ENCODE peak calls at places on chromosomes 4 and X, in six cellular contexts. E, B, H, L, C and V are unnamed samples.

GRCh38 chr4:76898385-76898692 is 395 bp upstream of the SOWAHB start:
- DNase-seq in E (no peak), B (no peak), H (no peak), L (no peak), C (no peak), V (no peak)

GRCh38 chrX:29687687-29688086 is 527.7 kb upstream of the MAGEB2 start:
- DNase-seq in E (no peak), B (no peak), H (no peak), L (no peak), C (peak; percentile 21), V (no peak)

GRCh38 chrX:48911407-48912182 is at the start of gene SLC35A2:
- DNase-seq in E (peak; percentile 52), B (peak; percentile 62), H (peak; percentile 80), L (peak; percentile 92), C (peak; percentile 71), V (peak; percentile 9)

GRCh38 chr4:55543858-55544257 is 2.9 kb downstream of the CLOCK start:
- DNase-seq in E (no peak), B (no peak), H (no peak), L (no peak), C (peak; percentile 38), V (no peak)

GRCh38 chr4:48116582-48116981 is 17.5 kb downstream of the TXK start:
- DNase-seq in E (no peak), B (no peak), H (no peak), L (no peak), C (no peak), V (no peak)

GRCh38 chr4:124754671-124755070 is 42.1 kb upstream of the ANKRD50 start:
- DNase-seq in E (no peak), B (no peak), H (no peak), L (no peak), C (peak; percentile 31), V (no peak)

GRCh38 chr4:119207051-119207450 is 5.5 kb upstream of the USP53 start:
- DNase-seq in E (no peak), B (no peak), H (no peak), L (no peak), C (peak; percentile 64), V (no peak)

GRCh38 chr4:107666134-107666533 is 53.9 kb downstream of the PAPSS1 start:
- DNase-seq in E (no peak), B (no peak), H (no peak), L (no peak), C (peak; percentile 14), V (no peak)

GRCh38 chr4:153232768-153233167 is 28.5 kb downstream of the TRIM2 start:
- DNase-seq in E (no peak), B (peak; percentile 30), H (no peak), L (no peak), C (no peak), V (peak; percentile 17)

GRCh38 chr4:78347527-78347926 is 204.0 kb upstream of the ANXA3 start:
- DNase-seq in E (no peak), B (no peak), H (no peak), L (no peak), C (no peak), V (no peak)

GRCh38 chr4:178356725-178357124 is 914.5 kb upstream of the AGA start:
- DNase-seq in E (no peak), B (no peak), H (no peak), L (no peak), C (no peak), V (no peak)

GRCh38 chr4:100495074-100495473 is 22.7 kb downstream of the EMCN start:
- DNase-seq in E (no peak), B (no peak), H (no peak), L (no peak), C (no peak), V (no peak)

GRCh38 chr4:77619408-77619807 is 13.8 kb downstream of the CXCL13 start:
- DNase-seq in E (no peak), B (no peak), H (no peak), L (no peak), C (no peak), V (no peak)

GRCh38 chr4:147596976-147597375 is 20.2 kb upstream of the TMEM184C start:
- DNase-seq in E (no peak), B (no peak), H (no peak), L (no peak), C (peak; percentile 92), V (no peak)

GRCh38 chrX:1554469-1555210 is 17.7 kb upstream of the P2RY8 start:
- DNase-seq in E (no peak), B (no peak), H (no peak), L (no peak), C (no peak), V (no peak)

GRCh38 chr4:98601719-98602118 is 56.7 kb downstream of the TSPAN5 start:
- DNase-seq in E (no peak), B (no peak), H (no peak), L (peak; percentile 42), C (no peak), V (no peak)

GRCh38 chrX:133538148-133538547 is 122.9 kb upstream of the GPC4 start:
- DNase-seq in E (no peak), B (no peak), H (no peak), L (no peak), C (no peak), V (no peak)

GRCh38 chr4:29309050-29309449 is 1411.1 kb upstream of the PCDH7 start:
- DNase-seq in E (no peak), B (no peak), H (no peak), L (no peak), C (peak; percentile 89), V (no peak)

GRCh38 chr4:159006202-159006601 is 96.7 kb upstream of the RAPGEF2 start:
- DNase-seq in E (no peak), B (no peak), H (no peak), L (no peak), C (peak; percentile 38), V (no peak)